ENCODE peak calls at places on chromosome 20, in eight cellular contexts. One of them, this sample, is unnamed.

GRCh38 chr20:62063601-62063980 is 2.1 kb downstream of the TAF4 start:
- DNase-seq in brain microvascular endothelial cell: no peak
- DNase-seq in astrocyte: peak
- DNase-seq in fibroblast of mammary gland: peak
- DNase-seq in cardiac fibroblast: peak
- DNase-seq in heart right ventricle: no peak
- DNase-seq in left lung: no peak
- DNase-seq in PC-9: no peak
- DNase-seq in this sample: peak

GRCh38 chr20:31943052-31943471 is 8.8 kb downstream of the PDRG1 start:
- DNase-seq in brain microvascular endothelial cell: no peak
- DNase-seq in astrocyte: no peak
- DNase-seq in fibroblast of mammary gland: no peak
- DNase-seq in cardiac fibroblast: no peak
- DNase-seq in heart right ventricle: peak
- DNase-seq in left lung: no peak
- DNase-seq in PC-9: no peak
- DNase-seq in this sample: no peak

GRCh38 chr20:61926796-61927192 is 138.9 kb downstream of the TAF4 start:
- DNase-seq in brain microvascular endothelial cell: no peak
- DNase-seq in astrocyte: no peak
- DNase-seq in fibroblast of mammary gland: no peak
- DNase-seq in cardiac fibroblast: no peak
- DNase-seq in heart right ventricle: no peak
- DNase-seq in left lung: no peak
- DNase-seq in PC-9: no peak
- DNase-seq in this sample: no peak

GRCh38 chr20:10171864-10172751 is 46.5 kb upstream of the SNAP25 start:
- DNase-seq in brain microvascular endothelial cell: peak
- DNase-seq in astrocyte: peak
- DNase-seq in fibroblast of mammary gland: peak
- DNase-seq in cardiac fibroblast: peak
- DNase-seq in heart right ventricle: peak
- DNase-seq in left lung: peak
- DNase-seq in PC-9: peak
- DNase-seq in this sample: peak

GRCh38 chr20:35181731-35182130 is 9.9 kb downstream of the PROCR start:
- DNase-seq in brain microvascular endothelial cell: no peak
- DNase-seq in astrocyte: peak
- DNase-seq in fibroblast of mammary gland: no peak
- DNase-seq in cardiac fibroblast: no peak
- DNase-seq in heart right ventricle: no peak
- DNase-seq in left lung: no peak
- DNase-seq in PC-9: no peak
- DNase-seq in this sample: no peak

GRCh38 chr20:11682285-11682684 is 235.4 kb upstream of the BTBD3 start:
- DNase-seq in brain microvascular endothelial cell: no peak
- DNase-seq in astrocyte: no peak
- DNase-seq in fibroblast of mammary gland: no peak
- DNase-seq in cardiac fibroblast: no peak
- DNase-seq in heart right ventricle: no peak
- DNase-seq in left lung: no peak
- DNase-seq in PC-9: no peak
- DNase-seq in this sample: no peak

GRCh38 chr20:61731363-61732181 is 334.1 kb downstream of the TAF4 start:
- DNase-seq in brain microvascular endothelial cell: peak
- DNase-seq in astrocyte: peak
- DNase-seq in fibroblast of mammary gland: peak
- DNase-seq in cardiac fibroblast: peak
- DNase-seq in heart right ventricle: no peak
- DNase-seq in left lung: no peak
- DNase-seq in PC-9: no peak
- DNase-seq in this sample: peak

GRCh38 chr20:43066061-43066575 is 123.6 kb downstream of the PTPRT start:
- DNase-seq in brain microvascular endothelial cell: no peak
- DNase-seq in astrocyte: no peak
- DNase-seq in fibroblast of mammary gland: no peak
- DNase-seq in cardiac fibroblast: no peak
- DNase-seq in heart right ventricle: no peak
- DNase-seq in left lung: no peak
- DNase-seq in PC-9: no peak
- DNase-seq in this sample: no peak

GRCh38 chr20:41577129-41578009 is 40.8 kb downstream of the CHD6 start:
- DNase-seq in brain microvascular endothelial cell: no peak
- DNase-seq in astrocyte: no peak
- DNase-seq in fibroblast of mammary gland: no peak
- DNase-seq in cardiac fibroblast: no peak
- DNase-seq in heart right ventricle: no peak
- DNase-seq in left lung: no peak
- DNase-seq in PC-9: no peak
- DNase-seq in this sample: no peak

GRCh38 chr20:1667510-1668085 is 10.0 kb upstream of the SIRPG start:
- DNase-seq in brain microvascular endothelial cell: no peak
- DNase-seq in astrocyte: no peak
- DNase-seq in fibroblast of mammary gland: no peak
- DNase-seq in cardiac fibroblast: no peak
- DNase-seq in heart right ventricle: no peak
- DNase-seq in left lung: no peak
- DNase-seq in PC-9: no peak
- DNase-seq in this sample: no peak

GRCh38 chr20:13286600-13286999 is 65.5 kb downstream of the ISM1 start:
- DNase-seq in brain microvascular endothelial cell: no peak
- DNase-seq in astrocyte: no peak
- DNase-seq in fibroblast of mammary gland: no peak
- DNase-seq in cardiac fibroblast: no peak
- DNase-seq in heart right ventricle: no peak
- DNase-seq in left lung: peak
- DNase-seq in PC-9: no peak
- DNase-seq in this sample: peak

GRCh38 chr20:40494238-40494637 is 194.8 kb downstream of the MAFB start:
- DNase-seq in brain microvascular endothelial cell: no peak
- DNase-seq in astrocyte: no peak
- DNase-seq in fibroblast of mammary gland: no peak
- DNase-seq in cardiac fibroblast: no peak
- DNase-seq in heart right ventricle: no peak
- DNase-seq in left lung: peak
- DNase-seq in PC-9: no peak
- DNase-seq in this sample: no peak

GRCh38 chr20:43243672-43244269 is 54.1 kb upstream of the PTPRT start:
- DNase-seq in brain microvascular endothelial cell: no peak
- DNase-seq in astrocyte: no peak
- DNase-seq in fibroblast of mammary gland: no peak
- DNase-seq in cardiac fibroblast: no peak
- DNase-seq in heart right ventricle: no peak
- DNase-seq in left lung: no peak
- DNase-seq in PC-9: peak
- DNase-seq in this sample: no peak

GRCh38 chr20:2889209-2889608 is 15.9 kb downstream of the PTPRA start:
- DNase-seq in brain microvascular endothelial cell: no peak
- DNase-seq in astrocyte: no peak
- DNase-seq in fibroblast of mammary gland: no peak
- DNase-seq in cardiac fibroblast: no peak
- DNase-seq in heart right ventricle: no peak
- DNase-seq in left lung: no peak
- DNase-seq in PC-9: no peak
- DNase-seq in this sample: no peak

GRCh38 chr20:61437280-61438206 is 185.5 kb downstream of the CDH4 start:
- DNase-seq in brain microvascular endothelial cell: peak
- DNase-seq in astrocyte: peak
- DNase-seq in fibroblast of mammary gland: peak
- DNase-seq in cardiac fibroblast: peak
- DNase-seq in heart right ventricle: no peak
- DNase-seq in left lung: no peak
- DNase-seq in PC-9: no peak
- DNase-seq in this sample: no peak

GRCh38 chr20:25313608-25314007 is 65.7 kb downstream of the PYGB start:
- DNase-seq in brain microvascular endothelial cell: no peak
- DNase-seq in astrocyte: no peak
- DNase-seq in fibroblast of mammary gland: no peak
- DNase-seq in cardiac fibroblast: no peak
- DNase-seq in heart right ventricle: no peak
- DNase-seq in left lung: no peak
- DNase-seq in PC-9: no peak
- DNase-seq in this sample: no peak

GRCh38 chr20:10131612-10132345 is 86.9 kb upstream of the SNAP25 start:
- DNase-seq in brain microvascular endothelial cell: peak
- DNase-seq in astrocyte: peak
- DNase-seq in fibroblast of mammary gland: peak
- DNase-seq in cardiac fibroblast: peak
- DNase-seq in heart right ventricle: peak
- DNase-seq in left lung: no peak
- DNase-seq in PC-9: peak
- DNase-seq in this sample: peak

DNA sequence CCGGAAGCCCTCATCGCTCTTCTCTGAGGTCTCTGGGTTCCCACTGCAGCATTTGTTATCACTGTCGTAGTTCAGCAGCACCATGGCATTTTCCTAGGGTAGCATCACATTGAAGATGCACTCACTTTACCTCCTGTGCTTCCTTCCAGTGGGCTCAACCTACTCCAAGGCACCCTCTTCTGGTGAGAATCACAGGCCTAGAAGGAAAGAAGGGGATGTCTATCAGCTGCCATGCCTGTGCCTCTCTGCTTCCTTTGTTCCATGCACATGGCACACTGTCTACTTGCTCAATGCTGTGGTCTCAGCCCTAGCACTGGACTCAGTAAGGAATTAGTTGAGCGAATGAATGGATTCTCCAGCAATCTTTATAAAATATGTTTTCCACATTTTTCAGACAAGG is 22.6 kb downstream of the CST4 start:
- DNase-seq in brain microvascular endothelial cell: no peak
- DNase-seq in astrocyte: no peak
- DNase-seq in fibroblast of mammary gland: peak
- DNase-seq in cardiac fibroblast: peak
- DNase-seq in heart right ventricle: no peak
- DNase-seq in left lung: no peak
- DNase-seq in PC-9: no peak
- DNase-seq in this sample: no peak
- TF ChIP-seq CTCF in brain microvascular endothelial cell: peak
- TF ChIP-seq CTCF in astrocyte: no peak
- TF ChIP-seq CTCF in fibroblast of mammary gland: peak
- TF ChIP-seq CTCF in cardiac fibroblast: peak
- TF ChIP-seq CTCF in heart right ventricle: no peak
- TF ChIP-seq CTCF in left lung: no peak
- TF ChIP-seq CTCF in PC-9: no peak
- TF ChIP-seq CTCF in this sample: peak

GRCh38 chr20:37901667-37902503 is 1.0 kb upstream of the VSTM2L start:
- DNase-seq in brain microvascular endothelial cell: peak
- DNase-seq in astrocyte: peak
- DNase-seq in fibroblast of mammary gland: peak
- DNase-seq in cardiac fibroblast: peak
- DNase-seq in heart right ventricle: no peak
- DNase-seq in left lung: no peak
- DNase-seq in PC-9: peak
- DNase-seq in this sample: peak
- TF ChIP-seq CTCF in brain microvascular endothelial cell: peak
- TF ChIP-seq CTCF in astrocyte: peak
- TF ChIP-seq CTCF in fibroblast of mammary gland: peak
- TF ChIP-seq CTCF in cardiac fibroblast: peak
- TF ChIP-seq CTCF in heart right ventricle: peak
- TF ChIP-seq CTCF in left lung: peak
- TF ChIP-seq CTCF in PC-9: peak
- TF ChIP-seq CTCF in this sample: peak

GRCh38 chr20:48445827-48446226 is 382.0 kb downstream of the PREX1 start:
- DNase-seq in brain microvascular endothelial cell: no peak
- DNase-seq in astrocyte: no peak
- DNase-seq in fibroblast of mammary gland: no peak
- DNase-seq in cardiac fibroblast: no peak
- DNase-seq in heart right ventricle: no peak
- DNase-seq in left lung: no peak
- DNase-seq in PC-9: no peak
- DNase-seq in this sample: no peak

GRCh38 chr20:48451401-48451800 is 376.4 kb downstream of the PREX1 start:
- DNase-seq in brain microvascular endothelial cell: no peak
- DNase-seq in astrocyte: no peak
- DNase-seq in fibroblast of mammary gland: no peak
- DNase-seq in cardiac fibroblast: no peak
- DNase-seq in heart right ventricle: no peak
- DNase-seq in left lung: no peak
- DNase-seq in PC-9: no peak
- DNase-seq in this sample: no peak

GRCh38 chr20:48444249-48444648 is 383.6 kb downstream of the PREX1 start:
- DNase-seq in brain microvascular endothelial cell: no peak
- DNase-seq in astrocyte: no peak
- DNase-seq in fibroblast of mammary gland: no peak
- DNase-seq in cardiac fibroblast: no peak
- DNase-seq in heart right ventricle: no peak
- DNase-seq in left lung: no peak
- DNase-seq in PC-9: no peak
- DNase-seq in this sample: no peak

GRCh38 chr20:48447456-48447855 is 380.3 kb downstream of the PREX1 start:
- DNase-seq in brain microvascular endothelial cell: no peak
- DNase-seq in astrocyte: no peak
- DNase-seq in fibroblast of mammary gland: no peak
- DNase-seq in cardiac fibroblast: no peak
- DNase-seq in heart right ventricle: no peak
- DNase-seq in left lung: no peak
- DNase-seq in PC-9: no peak
- DNase-seq in this sample: no peak

DNA sequence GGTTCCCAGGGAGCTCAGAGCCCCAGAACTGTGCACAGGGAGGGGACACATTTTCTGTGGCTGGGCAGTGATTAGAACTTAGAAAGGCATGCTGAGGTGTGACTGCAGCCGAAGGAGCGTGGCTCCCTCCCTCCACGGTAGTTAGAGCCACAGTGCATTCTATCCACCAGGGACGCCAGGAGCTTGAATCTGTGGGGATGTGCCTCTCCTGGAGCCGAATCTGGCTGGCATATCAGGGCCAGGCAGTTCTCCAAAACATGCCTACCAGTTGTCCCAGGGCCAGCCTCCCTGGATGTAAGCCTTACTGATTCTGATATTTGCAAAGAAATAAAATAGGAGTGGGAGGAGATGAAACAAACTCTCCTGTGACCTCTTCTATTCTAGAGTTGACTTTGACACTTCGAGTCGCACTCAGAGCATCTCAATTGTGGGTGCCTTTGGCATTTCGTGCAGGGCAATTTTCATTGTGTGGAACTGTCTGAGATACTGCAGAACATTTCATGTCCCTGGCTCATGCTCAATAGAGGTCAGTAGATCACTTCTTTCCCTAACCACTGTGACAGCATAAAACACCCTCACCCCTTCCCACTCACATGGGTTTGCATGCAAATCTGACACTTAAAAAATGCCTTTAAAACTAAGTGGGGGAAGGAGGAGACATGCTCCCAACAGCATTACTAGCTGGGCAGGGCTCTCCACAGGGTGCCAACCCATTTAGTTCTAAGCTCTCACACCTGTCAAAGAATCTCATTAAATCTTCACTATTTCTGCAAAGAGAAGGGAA is 379.0 kb downstream of the PREX1 start:
- DNase-seq in brain microvascular endothelial cell: no peak
- DNase-seq in astrocyte: peak
- DNase-seq in fibroblast of mammary gland: no peak
- DNase-seq in cardiac fibroblast: no peak
- DNase-seq in heart right ventricle: no peak
- DNase-seq in left lung: no peak
- DNase-seq in PC-9: no peak
- DNase-seq in this sample: no peak
- TF ChIP-seq CTCF in brain microvascular endothelial cell: no peak
- TF ChIP-seq CTCF in astrocyte: no peak
- TF ChIP-seq CTCF in fibroblast of mammary gland: no peak
- TF ChIP-seq CTCF in cardiac fibroblast: no peak
- TF ChIP-seq CTCF in heart right ventricle: no peak
- TF ChIP-seq CTCF in left lung: no peak
- TF ChIP-seq CTCF in PC-9: no peak
- TF ChIP-seq CTCF in this sample: no peak

GRCh38 chr20:50569864-50570836 is 60.0 kb downstream of the PTPN1 start:
- DNase-seq in brain microvascular endothelial cell: peak
- DNase-seq in astrocyte: peak
- DNase-seq in fibroblast of mammary gland: peak
- DNase-seq in cardiac fibroblast: peak
- DNase-seq in heart right ventricle: no peak
- DNase-seq in left lung: no peak
- DNase-seq in PC-9: peak
- DNase-seq in this sample: no peak
- TF ChIP-seq CTCF in brain microvascular endothelial cell: peak
- TF ChIP-seq CTCF in astrocyte: peak
- TF ChIP-seq CTCF in fibroblast of mammary gland: peak
- TF ChIP-seq CTCF in cardiac fibroblast: peak
- TF ChIP-seq CTCF in heart right ventricle: peak
- TF ChIP-seq CTCF in left lung: peak
- TF ChIP-seq CTCF in PC-9: peak
- TF ChIP-seq CTCF in this sample: peak